ENCODE peak calls at places on chromosomes 4 and X, in nine cellular contexts. One of them, this sample, is unnamed.

GRCh38 chr4:27720010-27720766 is 859.5 kb downstream of the STIM2 start:
- DNase-seq in IMR-90: no peak
- DNase-seq in pancreas: no peak
- DNase-seq in astrocyte of the hippocampus: no peak
- DNase-seq in T-helper 1 cell: no peak
- DNase-seq in stomach: no peak
- DNase-seq in activated T-cell treated with anti-CD3 and anti-CD28 coated beads for 1 hour: no peak
- DNase-seq in HS-5: no peak
- DNase-seq in ELR: no peak
- DNase-seq in this sample: no peak

GRCh38 chr4:145808848-145809512 is 129.0 kb downstream of the C4orf51 start:
- DNase-seq in IMR-90: no peak
- DNase-seq in HS-5: no peak
- DNase-seq in pancreas: no peak
- DNase-seq in T-helper 1 cell: no peak
- DNase-seq in activated T-cell treated with anti-CD3 and anti-CD28 coated beads for 1 hour: no peak
- DNase-seq in astrocyte of the hippocampus: no peak
- DNase-seq in stomach: no peak
- DNase-seq in ELR: no peak
- DNase-seq in this sample: no peak

GRCh38 chr4:48071171-48071570 is 54.6 kb downstream of the NIPAL1 start:
- DNase-seq in IMR-90: no peak
- DNase-seq in astrocyte of the hippocampus: peak
- DNase-seq in stomach: no peak
- DNase-seq in ELR: no peak
- DNase-seq in activated T-cell treated with anti-CD3 and anti-CD28 coated beads for 1 hour: no peak
- DNase-seq in pancreas: no peak
- DNase-seq in HS-5: no peak
- DNase-seq in T-helper 1 cell: no peak
- DNase-seq in this sample: no peak

GRCh38 chr4:151114986-151115385 is 15.6 kb downstream of the RPS3A start:
- DNase-seq in activated T-cell treated with anti-CD3 and anti-CD28 coated beads for 1 hour: no peak
- DNase-seq in ELR: peak
- DNase-seq in stomach: no peak
- DNase-seq in pancreas: no peak
- DNase-seq in IMR-90: peak
- DNase-seq in astrocyte of the hippocampus: peak
- DNase-seq in T-helper 1 cell: no peak
- DNase-seq in HS-5: no peak
- DNase-seq in this sample: no peak

GRCh38 chr4:118033148-118034060 is 882 bp upstream of the NDST3 start:
- DNase-seq in activated T-cell treated with anti-CD3 and anti-CD28 coated beads for 1 hour: no peak
- DNase-seq in pancreas: peak
- DNase-seq in HS-5: peak
- DNase-seq in T-helper 1 cell: no peak
- DNase-seq in ELR: peak
- DNase-seq in astrocyte of the hippocampus: peak
- DNase-seq in IMR-90: peak
- DNase-seq in stomach: peak
- DNase-seq in this sample: peak

GRCh38 chrX:15738686-15739016 is 581 bp downstream of the CA5B start:
- DNase-seq in T-helper 1 cell: peak
- DNase-seq in astrocyte of the hippocampus: no peak
- DNase-seq in pancreas: no peak
- DNase-seq in ELR: no peak
- DNase-seq in IMR-90: no peak
- DNase-seq in stomach: no peak
- DNase-seq in HS-5: no peak
- DNase-seq in activated T-cell treated with anti-CD3 and anti-CD28 coated beads for 1 hour: no peak
- DNase-seq in this sample: no peak

GRCh38 chr4:55635760-55636621 is at the start of gene NMU:
- DNase-seq in T-helper 1 cell: peak
- DNase-seq in pancreas: peak
- DNase-seq in activated T-cell treated with anti-CD3 and anti-CD28 coated beads for 1 hour: no peak
- DNase-seq in ELR: peak
- DNase-seq in astrocyte of the hippocampus: peak
- DNase-seq in HS-5: no peak
- DNase-seq in stomach: peak
- DNase-seq in IMR-90: no peak
- DNase-seq in this sample: peak

GRCh38 chrX:51158261-51158660 is 174.4 kb upstream of the NUDT10 start:
- DNase-seq in ELR: no peak
- DNase-seq in T-helper 1 cell: no peak
- DNase-seq in activated T-cell treated with anti-CD3 and anti-CD28 coated beads for 1 hour: no peak
- DNase-seq in HS-5: no peak
- DNase-seq in astrocyte of the hippocampus: no peak
- DNase-seq in pancreas: no peak
- DNase-seq in stomach: no peak
- DNase-seq in IMR-90: no peak
- DNase-seq in this sample: no peak

GRCh38 chr4:53514509-53514908 is 76.8 kb downstream of the LNX1 start:
- DNase-seq in stomach: no peak
- DNase-seq in pancreas: no peak
- DNase-seq in activated T-cell treated with anti-CD3 and anti-CD28 coated beads for 1 hour: no peak
- DNase-seq in T-helper 1 cell: no peak
- DNase-seq in ELR: no peak
- DNase-seq in IMR-90: peak
- DNase-seq in HS-5: no peak
- DNase-seq in astrocyte of the hippocampus: no peak
- DNase-seq in this sample: no peak

GRCh38 chr4:5705672-5706310 is 2.6 kb downstream of the EVC2 start:
- DNase-seq in astrocyte of the hippocampus: no peak
- DNase-seq in pancreas: peak
- DNase-seq in stomach: no peak
- DNase-seq in ELR: no peak
- DNase-seq in activated T-cell treated with anti-CD3 and anti-CD28 coated beads for 1 hour: no peak
- DNase-seq in IMR-90: no peak
- DNase-seq in T-helper 1 cell: no peak
- DNase-seq in HS-5: no peak
- DNase-seq in this sample: no peak

GRCh38 chr4:71713611-71714203 is 70.2 kb downstream of the GC start:
- DNase-seq in astrocyte of the hippocampus: peak
- DNase-seq in activated T-cell treated with anti-CD3 and anti-CD28 coated beads for 1 hour: no peak
- DNase-seq in T-helper 1 cell: no peak
- DNase-seq in pancreas: no peak
- DNase-seq in ELR: peak
- DNase-seq in stomach: no peak
- DNase-seq in HS-5: peak
- DNase-seq in IMR-90: peak
- DNase-seq in this sample: no peak

GRCh38 chr4:1041147-1041935 is 29.9 kb downstream of the FGFRL1 start:
- DNase-seq in HS-5: no peak
- DNase-seq in astrocyte of the hippocampus: peak
- DNase-seq in IMR-90: peak
- DNase-seq in T-helper 1 cell: no peak
- DNase-seq in pancreas: no peak
- DNase-seq in stomach: peak
- DNase-seq in ELR: peak
- DNase-seq in activated T-cell treated with anti-CD3 and anti-CD28 coated beads for 1 hour: no peak
- DNase-seq in this sample: no peak

GRCh38 chrX:107454302-107454701 is 4.8 kb downstream of the FRMPD3 start:
- DNase-seq in HS-5: peak
- DNase-seq in T-helper 1 cell: no peak
- DNase-seq in ELR: peak
- DNase-seq in IMR-90: peak
- DNase-seq in activated T-cell treated with anti-CD3 and anti-CD28 coated beads for 1 hour: no peak
- DNase-seq in astrocyte of the hippocampus: peak
- DNase-seq in pancreas: no peak
- DNase-seq in stomach: no peak
- DNase-seq in this sample: no peak